ENCODE peak calls at places on chromosome 12, in ten cellular contexts. F is globus pallidus; T is left cardiac atrium; U is hypothalamus; K is activated T-cell treated with anti-CD3 and anti-CD28 coated beads, Interleukin-2, amount 50 U/mL, for 48 hours; V is stimulated activated CD8-positive, alpha-beta memory T cell treated with anti-CD3 and anti-CD28 coated beads, Interleukin-15, amount 100 ng/mL, for 24 hours; Y is NAMALWA; G is activated B cell treated with CpG ODN at 0.5 μM for 24 hours; A is left ventricle myocardium superior; N is endothelial cell. C is an unnamed sample.

GRCh38 chr12:119938049-119938667 is 50.9 kb upstream of the BICDL1 start:
- DNase-seq in F (peak; percentile 42), G (peak; percentile 19), U (peak; percentile 22), A (no peak), N (peak; percentile 70), Y (peak; percentile 74), K (peak; percentile 74), V (peak; percentile 47), T (peak; percentile 44), C (no peak)

GRCh38 chr12:121797937-121798801 is 4.7 kb upstream of the RHOF start:
- DNase-seq in V (no peak), T (peak; percentile 79), U (peak; percentile 65), K (peak; percentile 33), Y (no peak), A (peak; percentile 91), F (peak; percentile 74), G (no peak), N (no peak), C (no peak)

GRCh38 chr12:114425031-114425626 is 19.2 kb upstream of the TBX5 start:
- DNase-seq in F (no peak), Y (no peak), V (no peak), N (no peak), T (no peak), U (no peak), K (no peak), A (no peak), G (no peak), C (no peak)

GRCh38 chr12:24153041-24153440 is 203.6 kb upstream of the SOX5 start:
- DNase-seq in Y (no peak), N (no peak), G (no peak), V (no peak), F (no peak), T (no peak), U (no peak), A (no peak), K (no peak), C (no peak)

GRCh38 chr12:66596189-66596588 is 82.7 kb downstream of the GRIP1 start:
- DNase-seq in F (no peak), T (no peak), N (no peak), K (no peak), G (no peak), Y (no peak), V (no peak), U (no peak), A (no peak), C (no peak)

GRCh38 chr12:5872745-5873144 is 72.3 kb downstream of the ANO2 start:
- DNase-seq in U (no peak), F (no peak), T (no peak), N (no peak), K (no peak), Y (peak; percentile 37), G (no peak), A (no peak), V (no peak), C (no peak)

GRCh38 chr12:5377997-5378596 is 53.8 kb upstream of the NTF3 start:
- DNase-seq in G (no peak), F (no peak), T (no peak), N (no peak), K (no peak), A (no peak), Y (no peak), U (no peak), V (no peak), C (no peak)

GRCh38 chr12:3304436-3305135 is 186.4 kb upstream of the PRMT8 start:
- DNase-seq in N (peak; percentile 37), Y (no peak), A (no peak), V (no peak), K (no peak), F (peak; percentile 18), U (peak; percentile 19), G (no peak), T (no peak), C (no peak)

GRCh38 chr12:21675096-21675495 is 17.5 kb upstream of the LDHB start:
- DNase-seq in Y (no peak), V (no peak), K (no peak), F (no peak), A (no peak), T (no peak), U (no peak), N (no peak), G (no peak), C (no peak)

GRCh38 chr12:106753526-106753925 is 21.0 kb upstream of the RIC8B start:
- DNase-seq in G (peak; percentile 33), Y (peak; percentile 55), T (no peak), A (no peak), V (peak; percentile 16), F (no peak), K (peak; percentile 69), N (no peak), U (no peak), C (no peak)

GRCh38 chr12:124544311-124544970 is 23.0 kb downstream of the NCOR2 start:
- DNase-seq in A (peak; percentile 32), G (no peak), N (no peak), K (no peak), Y (no peak), V (no peak), U (no peak), T (no peak), F (no peak), C (no peak)

C was measured in CD14-positive monocyte.